ENCODE peak calls at places on chromosomes 6 and 20, in ten cellular contexts. R is brain microvascular endothelial cell, G is IMR-90, S is tibial nerve, K is lung, D is RWPE1, M is GM10248, Z is PC-3, W is Peyer's patch, A is fibroblast of mammary gland. O is an unnamed sample.

GRCh38 chr6:26311385-26312095 is 53.5 kb upstream of the BTN3A2 start:
- DNase-seq in R (peak; percentile 73), G (peak; percentile 73), S (peak; percentile 71), K (peak; percentile 37), D (no peak), M (no peak), Z (peak; percentile 92), W (no peak), A (peak; percentile 84), O (no peak)

GRCh38 chr6:27546522-27546921 is 73.6 kb upstream of the ZNF184 start:
- DNase-seq in R (no peak), G (no peak), S (no peak), K (no peak), D (no peak), M (no peak), Z (no peak), W (no peak), A (no peak), O (no peak)

GRCh38 chr6:138266095-138266494 is 47.8 kb upstream of the PBOV1 start:
- DNase-seq in R (no peak), G (no peak), S (no peak), K (no peak), D (no peak), M (no peak), Z (no peak), W (no peak), A (no peak), O (no peak)

GRCh38 chr6:63249875-63250482 is 38.7 kb downstream of the FKBP1C start:
- DNase-seq in R (no peak), G (no peak), S (no peak), K (no peak), D (no peak), M (no peak), Z (no peak), W (no peak), A (no peak), O (no peak)

GRCh38 chr6:126153661-126154060 is 167.3 kb downstream of the TRMT11 start:
- DNase-seq in R (peak; percentile 49), G (peak; percentile 72), S (no peak), K (no peak), D (no peak), M (no peak), Z (no peak), W (no peak), A (peak; percentile 53), O (no peak)

GRCh38 chr6:98838027-98838426 is 3.7 kb downstream of the POU3F2 start:
- DNase-seq in R (no peak), G (no peak), S (no peak), K (no peak), D (no peak), M (no peak), Z (no peak), W (no peak), A (no peak), O (no peak)

GRCh38 chr20:25227317-25227831 is 20.5 kb upstream of the PYGB start:
- DNase-seq in R (peak; percentile 77), G (peak; percentile 40), S (no peak), K (no peak), D (peak; percentile 61), M (no peak), Z (peak; percentile 81), W (no peak), A (peak; percentile 81), O (no peak)

GRCh38 chr20:528923-529594 is 14.5 kb downstream of the CSNK2A1 start:
- DNase-seq in R (peak; percentile 75), G (peak; percentile 93), S (no peak), K (no peak), D (peak; percentile 93), M (no peak), Z (peak; percentile 70), W (no peak), A (peak; percentile 94), O (no peak)

GRCh38 chr20:61575151-61575937 is 323.3 kb downstream of the CDH4 start:
- DNase-seq in R (no peak), G (no peak), S (no peak), K (no peak), D (no peak), M (no peak), Z (no peak), W (no peak), A (no peak), O (no peak)

GRCh38 chr20:63172726-63173125 is 43.2 kb downstream of the YTHDF1 start:
- DNase-seq in R (no peak), G (no peak), S (no peak), K (no peak), D (no peak), M (no peak), Z (peak; percentile 15), W (no peak), A (no peak), O (no peak)

GRCh38 chr20:63056236-63057132 is 49.7 kb upstream of the BHLHE23 start:
- DNase-seq in R (no peak), G (no peak), S (no peak), K (no peak), D (peak; percentile 58), M (peak; percentile 78), Z (peak; percentile 20), W (peak; percentile 55), A (no peak), O (no peak)

GRCh38 chr20:57882451-57883161 is 172.8 kb upstream of the PMEPA1 start:
- DNase-seq in R (no peak), G (no peak), S (no peak), K (no peak), D (peak; percentile 64), M (no peak), Z (peak; percentile 85), W (no peak), A (no peak), O (no peak)

GRCh38 chr20:56653221-56653620 is 24.1 kb downstream of the TFAP2C start:
- DNase-seq in R (no peak), G (no peak), S (no peak), K (no peak), D (no peak), M (no peak), Z (peak; percentile 38), W (no peak), A (no peak), O (no peak)

GRCh38 chr6:93745306-93745705 is 325.9 kb upstream of the EPHA7 start:
- DNase-seq in R (no peak), G (no peak), S (no peak), K (no peak), D (no peak), M (no peak), Z (no peak), W (no peak), A (no peak), O (no peak)

DNA sequence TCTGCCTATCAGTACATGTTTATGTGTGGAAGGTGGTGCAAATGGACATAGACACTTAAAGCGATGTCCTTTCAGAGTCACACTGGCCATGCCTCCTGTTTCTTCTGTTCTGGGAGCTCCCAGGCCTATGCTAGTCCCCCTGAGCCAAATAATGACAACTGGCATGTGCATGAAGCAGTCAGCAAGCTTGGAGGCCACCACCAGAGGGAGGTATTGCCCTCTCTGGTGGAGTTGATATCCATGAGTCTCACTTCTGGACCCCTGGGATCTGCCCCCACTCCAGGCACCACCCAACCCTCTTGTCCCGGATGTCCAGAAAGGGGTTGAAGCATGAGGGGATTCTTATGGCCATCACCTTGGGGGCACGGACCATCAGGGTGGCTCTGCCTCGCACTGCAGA is 172.2 kb downstream of the AIG1 start:
- DNase-seq in R (peak; percentile 19), G (peak; percentile 23), S (peak; percentile 17), K (peak; percentile 40), D (peak; percentile 30), M (peak; percentile 52), Z (peak; percentile 66), W (no peak), A (peak; percentile 54), O (no peak)
- TF ChIP-seq CTCF in R (peak; percentile 77), G (peak; percentile 49), S (peak; percentile 31), K (peak; percentile 3), D (no peak), M (peak; percentile 38), Z (peak; percentile 87), W (no peak), A (peak; percentile 68), O (peak; percentile 38)

GRCh38 chr20:11716239-11716944 is 201.3 kb upstream of the BTBD3 start:
- DNase-seq in R (peak; percentile 90), G (peak; percentile 90), S (no peak), K (no peak), D (peak; percentile 16), M (no peak), Z (peak; percentile 61), W (no peak), A (peak; percentile 62), O (no peak)
- TF ChIP-seq CTCF in R (peak; percentile 88), G (peak; percentile 68), S (no peak), K (no peak), D (peak; percentile 19), M (no peak), Z (peak; percentile 72), W (no peak), A (peak; percentile 35), O (no peak)

GRCh38 chr6:143210420-143210819 is 149.7 kb downstream of the AIG1 start:
- DNase-seq in R (no peak), G (no peak), S (no peak), K (no peak), D (no peak), M (no peak), Z (no peak), W (no peak), A (no peak), O (no peak)
- TF ChIP-seq CTCF in R (no peak), G (no peak), S (no peak), K (no peak), D (no peak), M (no peak), Z (no peak), W (no peak), A (no peak), O (no peak)

DNA sequence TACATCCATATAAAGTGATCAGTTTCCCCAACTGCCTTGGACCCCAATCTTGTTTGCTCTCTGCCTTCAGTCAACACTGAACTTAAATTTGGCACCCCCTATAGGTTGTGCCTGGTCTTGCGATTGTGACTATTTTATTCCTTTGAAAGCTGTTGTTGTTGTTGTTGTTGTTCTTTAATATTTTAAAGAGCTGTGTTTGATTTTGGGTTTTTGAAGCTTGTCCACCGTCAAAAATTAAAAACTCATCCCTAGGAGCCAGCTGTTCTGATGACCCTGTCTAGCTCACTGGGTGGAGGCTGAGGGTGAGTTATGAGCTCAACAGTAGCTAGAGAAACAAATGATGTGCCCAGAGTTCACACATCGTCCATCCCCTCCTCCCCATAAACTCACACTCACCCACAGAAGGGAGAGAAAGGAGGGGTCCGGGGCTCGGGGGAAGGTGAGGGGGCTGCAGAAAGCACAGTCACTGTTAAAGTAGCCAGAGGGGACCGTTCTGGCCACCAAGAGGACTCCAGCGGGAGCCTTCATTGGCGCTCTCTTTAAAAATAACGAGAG is 4.0 kb downstream of the SIM1 start:
- DNase-seq in R (no peak), G (no peak), S (no peak), K (no peak), D (no peak), M (no peak), Z (no peak), W (no peak), A (no peak), O (no peak)
- TF ChIP-seq CTCF in R (peak; percentile 56), G (peak; percentile 26), S (no peak), K (no peak), D (no peak), M (no peak), Z (peak; percentile 49), W (no peak), A (peak; percentile 56), O (peak; percentile 31)

O was measured in CD14-positive monocyte.